ENCODE peak calls at places on chromosomes 5 and 9, in eight cellular contexts. One of them, this sample, is unnamed.

GRCh38 chr9:96121162-96121561 is 180.8 kb downstream of the HSD17B3 start:
- DNase-seq in stimulated activated CD4-positive, alpha-beta T cell treated with anti-CD3 and anti-CD28 coated beads, Interleukin-15, amount 100 ng/mL, for 1 hour: no peak
- DNase-seq in foreskin fibroblast: no peak
- DNase-seq in Caki2: no peak
- DNase-seq in NCI-H460: no peak
- DNase-seq in non-pigmented ciliary epithelial cell: no peak
- DNase-seq in HCT116: no peak
- DNase-seq in fibroblast of mammary gland: peak
- DNase-seq in this sample: no peak

GRCh38 chr9:124752967-124753366 is 18.1 kb downstream of the NR6A1 start:
- DNase-seq in stimulated activated CD4-positive, alpha-beta T cell treated with anti-CD3 and anti-CD28 coated beads, Interleukin-15, amount 100 ng/mL, for 1 hour: no peak
- DNase-seq in foreskin fibroblast: peak
- DNase-seq in Caki2: no peak
- DNase-seq in NCI-H460: no peak
- DNase-seq in non-pigmented ciliary epithelial cell: peak
- DNase-seq in HCT116: no peak
- DNase-seq in fibroblast of mammary gland: peak
- DNase-seq in this sample: no peak

GRCh38 chr9:34267660-34268059 is 61.4 kb downstream of the KIF24 start:
- DNase-seq in stimulated activated CD4-positive, alpha-beta T cell treated with anti-CD3 and anti-CD28 coated beads, Interleukin-15, amount 100 ng/mL, for 1 hour: no peak
- DNase-seq in foreskin fibroblast: no peak
- DNase-seq in Caki2: no peak
- DNase-seq in NCI-H460: no peak
- DNase-seq in non-pigmented ciliary epithelial cell: no peak
- DNase-seq in HCT116: no peak
- DNase-seq in fibroblast of mammary gland: no peak
- DNase-seq in this sample: peak

GRCh38 chr5:126811515-126812198 is 34.7 kb downstream of the LMNB1 start:
- DNase-seq in stimulated activated CD4-positive, alpha-beta T cell treated with anti-CD3 and anti-CD28 coated beads, Interleukin-15, amount 100 ng/mL, for 1 hour: no peak
- DNase-seq in foreskin fibroblast: peak
- DNase-seq in Caki2: no peak
- DNase-seq in NCI-H460: peak
- DNase-seq in non-pigmented ciliary epithelial cell: peak
- DNase-seq in HCT116: no peak
- DNase-seq in fibroblast of mammary gland: peak
- DNase-seq in this sample: no peak

GRCh38 chr9:72936266-72936665 is 16.6 kb downstream of the ALDH1A1 start:
- DNase-seq in stimulated activated CD4-positive, alpha-beta T cell treated with anti-CD3 and anti-CD28 coated beads, Interleukin-15, amount 100 ng/mL, for 1 hour: no peak
- DNase-seq in foreskin fibroblast: no peak
- DNase-seq in Caki2: no peak
- DNase-seq in NCI-H460: no peak
- DNase-seq in non-pigmented ciliary epithelial cell: no peak
- DNase-seq in HCT116: no peak
- DNase-seq in fibroblast of mammary gland: no peak
- DNase-seq in this sample: no peak

GRCh38 chr9:125794708-125795107 is 47.5 kb downstream of the PBX3 start:
- DNase-seq in stimulated activated CD4-positive, alpha-beta T cell treated with anti-CD3 and anti-CD28 coated beads, Interleukin-15, amount 100 ng/mL, for 1 hour: no peak
- DNase-seq in foreskin fibroblast: no peak
- DNase-seq in Caki2: no peak
- DNase-seq in NCI-H460: no peak
- DNase-seq in non-pigmented ciliary epithelial cell: no peak
- DNase-seq in HCT116: no peak
- DNase-seq in fibroblast of mammary gland: no peak
- DNase-seq in this sample: no peak

GRCh38 chr5:158212915-158213314 is 354.0 kb upstream of the CLINT1 start:
- DNase-seq in stimulated activated CD4-positive, alpha-beta T cell treated with anti-CD3 and anti-CD28 coated beads, Interleukin-15, amount 100 ng/mL, for 1 hour: no peak
- DNase-seq in foreskin fibroblast: peak
- DNase-seq in Caki2: no peak
- DNase-seq in NCI-H460: no peak
- DNase-seq in non-pigmented ciliary epithelial cell: no peak
- DNase-seq in HCT116: peak
- DNase-seq in fibroblast of mammary gland: no peak
- DNase-seq in this sample: peak

GRCh38 chr9:6566409-6567139 is 79.0 kb downstream of the GLDC start:
- DNase-seq in stimulated activated CD4-positive, alpha-beta T cell treated with anti-CD3 and anti-CD28 coated beads, Interleukin-15, amount 100 ng/mL, for 1 hour: no peak
- DNase-seq in foreskin fibroblast: peak
- DNase-seq in Caki2: peak
- DNase-seq in NCI-H460: peak
- DNase-seq in non-pigmented ciliary epithelial cell: peak
- DNase-seq in HCT116: peak
- DNase-seq in fibroblast of mammary gland: peak
- DNase-seq in this sample: no peak

GRCh38 chr5:155029240-155029639 is 15.7 kb downstream of the KIF4B start:
- DNase-seq in stimulated activated CD4-positive, alpha-beta T cell treated with anti-CD3 and anti-CD28 coated beads, Interleukin-15, amount 100 ng/mL, for 1 hour: no peak
- DNase-seq in foreskin fibroblast: no peak
- DNase-seq in Caki2: no peak
- DNase-seq in NCI-H460: no peak
- DNase-seq in non-pigmented ciliary epithelial cell: no peak
- DNase-seq in HCT116: no peak
- DNase-seq in fibroblast of mammary gland: no peak
- DNase-seq in this sample: no peak

GRCh38 chr5:181184845-181185216 is 20.2 kb downstream of the TRIM7 start:
- DNase-seq in stimulated activated CD4-positive, alpha-beta T cell treated with anti-CD3 and anti-CD28 coated beads, Interleukin-15, amount 100 ng/mL, for 1 hour: no peak
- DNase-seq in foreskin fibroblast: no peak
- DNase-seq in Caki2: peak
- DNase-seq in NCI-H460: no peak
- DNase-seq in non-pigmented ciliary epithelial cell: no peak
- DNase-seq in HCT116: no peak
- DNase-seq in fibroblast of mammary gland: no peak
- DNase-seq in this sample: peak

GRCh38 chr9:38107811-38108304 is 38.8 kb upstream of the SHB start:
- DNase-seq in stimulated activated CD4-positive, alpha-beta T cell treated with anti-CD3 and anti-CD28 coated beads, Interleukin-15, amount 100 ng/mL, for 1 hour: no peak
- DNase-seq in foreskin fibroblast: no peak
- DNase-seq in Caki2: peak
- DNase-seq in NCI-H460: no peak
- DNase-seq in non-pigmented ciliary epithelial cell: no peak
- DNase-seq in HCT116: no peak
- DNase-seq in fibroblast of mammary gland: no peak
- DNase-seq in this sample: no peak

GRCh38 chr5:136808756-136809155 is 443.4 kb upstream of the TRPC7 start:
- DNase-seq in stimulated activated CD4-positive, alpha-beta T cell treated with anti-CD3 and anti-CD28 coated beads, Interleukin-15, amount 100 ng/mL, for 1 hour: no peak
- DNase-seq in foreskin fibroblast: no peak
- DNase-seq in Caki2: no peak
- DNase-seq in NCI-H460: no peak
- DNase-seq in non-pigmented ciliary epithelial cell: no peak
- DNase-seq in HCT116: no peak
- DNase-seq in fibroblast of mammary gland: no peak
- DNase-seq in this sample: no peak

GRCh38 chr9:95504053-95504963 is 12.5 kb downstream of the PTCH1 start:
- DNase-seq in stimulated activated CD4-positive, alpha-beta T cell treated with anti-CD3 and anti-CD28 coated beads, Interleukin-15, amount 100 ng/mL, for 1 hour: no peak
- DNase-seq in foreskin fibroblast: peak
- DNase-seq in Caki2: peak
- DNase-seq in NCI-H460: peak
- DNase-seq in non-pigmented ciliary epithelial cell: no peak
- DNase-seq in HCT116: no peak
- DNase-seq in fibroblast of mammary gland: peak
- DNase-seq in this sample: no peak

GRCh38 chr5:93010626-93011025 is 570.4 kb downstream of the NR2F1-AS1 start:
- DNase-seq in stimulated activated CD4-positive, alpha-beta T cell treated with anti-CD3 and anti-CD28 coated beads, Interleukin-15, amount 100 ng/mL, for 1 hour: no peak
- DNase-seq in foreskin fibroblast: no peak
- DNase-seq in Caki2: no peak
- DNase-seq in NCI-H460: no peak
- DNase-seq in non-pigmented ciliary epithelial cell: no peak
- DNase-seq in HCT116: no peak
- DNase-seq in fibroblast of mammary gland: no peak
- DNase-seq in this sample: no peak

GRCh38 chr9:122819791-122820489 is 8.4 kb downstream of the PDCL start:
- DNase-seq in stimulated activated CD4-positive, alpha-beta T cell treated with anti-CD3 and anti-CD28 coated beads, Interleukin-15, amount 100 ng/mL, for 1 hour: no peak
- DNase-seq in foreskin fibroblast: peak
- DNase-seq in Caki2: no peak
- DNase-seq in NCI-H460: no peak
- DNase-seq in non-pigmented ciliary epithelial cell: no peak
- DNase-seq in HCT116: no peak
- DNase-seq in fibroblast of mammary gland: no peak
- DNase-seq in this sample: no peak

GRCh38 chr9:2657427-2657826 is 35.8 kb downstream of the VLDLR start:
- DNase-seq in stimulated activated CD4-positive, alpha-beta T cell treated with anti-CD3 and anti-CD28 coated beads, Interleukin-15, amount 100 ng/mL, for 1 hour: no peak
- DNase-seq in foreskin fibroblast: no peak
- DNase-seq in Caki2: no peak
- DNase-seq in NCI-H460: no peak
- DNase-seq in non-pigmented ciliary epithelial cell: no peak
- DNase-seq in HCT116: no peak
- DNase-seq in fibroblast of mammary gland: no peak
- DNase-seq in this sample: no peak

GRCh38 chr5:118553662-118554061 is 434.7 kb downstream of the DTWD2 start:
- DNase-seq in stimulated activated CD4-positive, alpha-beta T cell treated with anti-CD3 and anti-CD28 coated beads, Interleukin-15, amount 100 ng/mL, for 1 hour: no peak
- DNase-seq in foreskin fibroblast: peak
- DNase-seq in Caki2: no peak
- DNase-seq in NCI-H460: no peak
- DNase-seq in non-pigmented ciliary epithelial cell: peak
- DNase-seq in HCT116: no peak
- DNase-seq in fibroblast of mammary gland: peak
- DNase-seq in this sample: no peak

GRCh38 chr5:54713923-54714581 is 196.5 kb downstream of the SNX18 start:
- DNase-seq in stimulated activated CD4-positive, alpha-beta T cell treated with anti-CD3 and anti-CD28 coated beads, Interleukin-15, amount 100 ng/mL, for 1 hour: no peak
- DNase-seq in foreskin fibroblast: peak
- DNase-seq in Caki2: no peak
- DNase-seq in NCI-H460: no peak
- DNase-seq in non-pigmented ciliary epithelial cell: no peak
- DNase-seq in HCT116: no peak
- DNase-seq in fibroblast of mammary gland: peak
- DNase-seq in this sample: no peak

GRCh38 chr9:131672451-131672850 is 67.4 kb downstream of the RAPGEF1 start:
- DNase-seq in stimulated activated CD4-positive, alpha-beta T cell treated with anti-CD3 and anti-CD28 coated beads, Interleukin-15, amount 100 ng/mL, for 1 hour: no peak
- DNase-seq in foreskin fibroblast: no peak
- DNase-seq in Caki2: no peak
- DNase-seq in NCI-H460: no peak
- DNase-seq in non-pigmented ciliary epithelial cell: no peak
- DNase-seq in HCT116: no peak
- DNase-seq in fibroblast of mammary gland: no peak
- DNase-seq in this sample: no peak

GRCh38 chr9:128705051-128705965 is 3.0 kb downstream of the PKN3 start:
- DNase-seq in stimulated activated CD4-positive, alpha-beta T cell treated with anti-CD3 and anti-CD28 coated beads, Interleukin-15, amount 100 ng/mL, for 1 hour: no peak
- DNase-seq in foreskin fibroblast: no peak
- DNase-seq in Caki2: no peak
- DNase-seq in NCI-H460: no peak
- DNase-seq in non-pigmented ciliary epithelial cell: no peak
- DNase-seq in HCT116: no peak
- DNase-seq in fibroblast of mammary gland: no peak
- DNase-seq in this sample: no peak

GRCh38 chr5:88683506-88684135 is 199.4 kb downstream of the MEF2C start:
- DNase-seq in stimulated activated CD4-positive, alpha-beta T cell treated with anti-CD3 and anti-CD28 coated beads, Interleukin-15, amount 100 ng/mL, for 1 hour: no peak
- DNase-seq in foreskin fibroblast: no peak
- DNase-seq in Caki2: no peak
- DNase-seq in NCI-H460: no peak
- DNase-seq in non-pigmented ciliary epithelial cell: no peak
- DNase-seq in HCT116: no peak
- DNase-seq in fibroblast of mammary gland: no peak
- DNase-seq in this sample: no peak

This sample was measured in HT-29.